ENCODE peak calls at places on chromosomes 4 and X, in nine cellular contexts. J is cardiac fibroblast; R is lower leg skin; H is adrenal gland; I is right lobe of liver; W is HFF-Myc; N is Calu3; E is lower lobe of right lung; V is CD8-positive, alpha-beta T cell. L is an unnamed sample.

GRCh38 chr4:84855774-84856173 is 110.7 kb downstream of the WDFY3 start:
- DNase-seq in J (no peak), R (no peak), H (no peak), I (no peak), W (no peak), N (no peak), E (no peak), V (no peak), L (no peak)

GRCh38 chr4:15470149-15470520 is 453 bp downstream of the CC2D2A start:
- DNase-seq in J (peak), R (no peak), H (no peak), I (no peak), W (no peak), N (no peak), E (no peak), V (no peak), L (no peak)

GRCh38 chr4:88971536-88971935 is 85.4 kb downstream of the FAM13A start:
- DNase-seq in J (peak), R (no peak), H (no peak), I (no peak), W (no peak), N (no peak), E (no peak), V (no peak), L (peak)

GRCh38 chr4:48831532-48832015 is 686 bp downstream of the OCIAD1 start:
- DNase-seq in J (peak), R (no peak), H (no peak), I (no peak), W (no peak), N (no peak), E (no peak), V (no peak), L (no peak)

GRCh38 chrX:47807548-47807947 is 29.2 kb upstream of the ZNF81 start:
- DNase-seq in J (no peak), R (no peak), H (no peak), I (no peak), W (no peak), N (no peak), E (no peak), V (no peak), L (no peak)

GRCh38 chr4:173328236-173328901 is 5.8 kb downstream of the HMGB2 start:
- DNase-seq in J (no peak), R (no peak), H (no peak), I (no peak), W (no peak), N (no peak), E (no peak), V (no peak), L (no peak)

GRCh38 chrX:130295519-130296314 is 27.0 kb upstream of the ZNF280C start:
- DNase-seq in J (no peak), R (no peak), H (no peak), I (no peak), W (no peak), N (no peak), E (no peak), V (no peak), L (peak)

GRCh38 chrX:102063445-102064074 is 61.9 kb upstream of the TCEAL2 start:
- DNase-seq in J (no peak), R (no peak), H (no peak), I (no peak), W (no peak), N (no peak), E (no peak), V (no peak), L (peak)

GRCh38 chrX:100654256-100654655 is 10.3 kb downstream of the SRPX2 start:
- DNase-seq in J (peak), R (no peak), H (no peak), I (no peak), W (no peak), N (peak), E (no peak), V (no peak), L (peak)

GRCh38 chr4:40247350-40247749 is 50.5 kb downstream of the RHOH start:
- DNase-seq in J (no peak), R (no peak), H (no peak), I (no peak), W (no peak), N (no peak), E (no peak), V (peak), L (no peak)

GRCh38 chr4:42281324-42282020 is 115.8 kb upstream of the SHISA3 start:
- DNase-seq in J (no peak), R (no peak), H (no peak), I (no peak), W (no peak), N (no peak), E (no peak), V (no peak), L (no peak)

GRCh38 chr4:180560896-180561295 is 1682.3 kb upstream of the TENM3 start:
- DNase-seq in J (peak), R (no peak), H (no peak), I (no peak), W (no peak), N (no peak), E (no peak), V (no peak), L (peak)

GRCh38 chr4:165768281-165768680 is 104.8 kb upstream of the TLL1 start:
- DNase-seq in J (no peak), R (no peak), H (no peak), I (no peak), W (no peak), N (no peak), E (no peak), V (no peak), L (no peak)
- TF ChIP-seq CTCF in J (no peak), R (no peak), H (no peak), I (no peak), W (no peak), N (no peak), E (no peak), V (no peak), L (no peak)

GRCh38 chr4:97978791-97979488 is 164.3 kb downstream of the STPG2 start:
- DNase-seq in J (no peak), R (no peak), H (no peak), I (no peak), W (no peak), N (no peak), E (no peak), V (no peak), L (no peak)

GRCh38 chr4:97990409-97990808 is 152.9 kb downstream of the STPG2 start:
- DNase-seq in J (no peak), R (no peak), H (no peak), I (no peak), W (no peak), N (no peak), E (no peak), V (no peak), L (no peak)

GRCh38 chr4:97987019-97987648 is 156.1 kb downstream of the STPG2 start:
- DNase-seq in J (peak), R (no peak), H (no peak), I (no peak), W (no peak), N (no peak), E (no peak), V (no peak), L (peak)

GRCh38 chr4:97984545-97985131 is 158.6 kb downstream of the STPG2 start:
- DNase-seq in J (no peak), R (no peak), H (no peak), I (no peak), W (no peak), N (peak), E (no peak), V (no peak), L (peak)
- TF ChIP-seq CTCF in J (peak), R (no peak), H (peak), I (peak), W (peak), N (no peak), E (no peak), V (no peak), L (no peak)

GRCh38 chrX:128460835-128461234 is 408.6 kb upstream of the ACTRT1 start:
- DNase-seq in J (no peak), R (no peak), H (no peak), I (no peak), W (no peak), N (no peak), E (no peak), V (no peak), L (peak)
- TF ChIP-seq CTCF in J (no peak), R (no peak), H (no peak), I (no peak), W (no peak), N (no peak), E (no peak), V (no peak), L (no peak)

DNA sequence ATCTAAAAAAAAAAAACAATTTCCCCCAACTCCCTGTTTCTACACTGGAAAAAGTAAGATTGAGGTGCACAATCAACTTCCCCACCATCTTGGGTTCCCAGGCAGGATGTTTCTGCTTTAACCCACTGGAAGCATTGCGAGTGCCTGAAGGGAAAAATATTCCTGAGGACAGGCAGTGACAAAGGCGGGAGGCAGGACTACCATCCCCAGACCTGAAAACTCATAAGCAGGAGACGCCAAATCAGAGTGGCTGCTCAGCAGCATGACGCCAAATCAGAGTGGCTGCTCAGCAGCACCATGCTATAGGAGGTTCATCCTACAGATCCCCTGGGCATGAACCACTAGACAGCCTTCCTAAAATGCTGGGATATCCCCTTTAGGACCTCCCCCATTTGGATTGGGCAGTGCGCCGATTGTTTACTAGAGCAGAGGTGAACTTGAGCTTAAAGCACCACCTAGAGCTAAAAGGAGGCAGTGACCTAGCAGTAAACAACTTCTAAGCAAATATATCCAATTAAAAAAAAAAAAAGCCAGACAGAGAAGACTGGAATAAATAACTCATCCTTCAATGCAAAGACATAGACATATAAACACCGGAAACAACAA is 35.0 kb upstream of the GK start:
- DNase-seq in J (no peak), R (no peak), H (no peak), I (peak), W (no peak), N (peak), E (no peak), V (no peak), L (no peak)
- TF ChIP-seq CTCF in J (no peak), R (no peak), H (no peak), I (peak), W (no peak), N (no peak), E (no peak), V (no peak), L (no peak)

DNA sequence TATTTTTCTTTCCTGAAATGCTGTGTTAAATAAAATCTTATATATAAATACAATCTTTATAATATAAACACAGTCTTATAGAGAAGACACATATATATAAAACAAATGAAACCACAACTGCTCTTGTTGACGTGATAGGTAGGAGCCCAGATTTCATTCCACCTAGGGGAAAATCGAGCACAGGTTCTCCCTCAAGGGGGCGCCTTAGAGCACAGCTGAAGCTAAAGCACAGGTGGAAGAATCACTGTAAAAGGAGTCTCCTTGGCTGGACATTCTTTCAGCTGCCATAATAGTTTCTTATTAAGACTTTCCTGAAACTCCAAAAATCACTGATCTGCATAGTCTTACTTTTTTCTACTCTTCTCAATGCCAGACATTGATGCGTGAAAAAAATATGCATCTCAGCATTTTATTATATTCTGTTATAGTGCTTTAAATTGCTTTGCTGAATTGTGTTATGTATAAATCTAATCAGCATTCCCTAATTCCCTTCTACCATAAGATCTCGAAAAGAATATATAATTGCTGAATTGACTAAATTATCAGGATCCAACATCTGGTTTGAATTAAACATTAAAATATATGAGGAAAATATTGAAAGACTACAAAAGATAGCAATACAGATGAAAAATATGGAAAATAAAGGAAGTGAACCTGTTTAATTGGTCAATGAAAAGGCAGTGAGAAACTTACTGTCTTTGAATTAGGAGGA is 25.5 kb upstream of the RXFP1 start:
- DNase-seq in J (peak), R (no peak), H (peak), I (peak), W (no peak), N (peak), E (peak), V (no peak), L (peak)
- TF ChIP-seq CTCF in J (peak), R (no peak), H (peak), I (peak), W (peak), N (peak), E (peak), V (no peak), L (peak)

GRCh38 chr4:3074846-3075651 is 568 bp downstream of the HTT start:
- DNase-seq in J (peak), R (peak), H (peak), I (peak), W (peak), N (peak), E (peak), V (peak), L (peak)

GRCh38 chr4:3071811-3072210 is 2.5 kb downstream of the HTT-AS start:
- DNase-seq in J (no peak), R (no peak), H (no peak), I (no peak), W (no peak), N (no peak), E (no peak), V (no peak), L (no peak)

GRCh38 chr4:3075652-3075981 is 1.1 kb downstream of the HTT start:
- DNase-seq in J (no peak), R (no peak), H (no peak), I (no peak), W (no peak), N (no peak), E (no peak), V (no peak), L (no peak)

GRCh38 chr4:3073158-3074077 is 920 bp downstream of the HTT-AS start:
- DNase-seq in J (no peak), R (no peak), H (no peak), I (peak), W (peak), N (no peak), E (peak), V (peak), L (no peak)

DNA sequence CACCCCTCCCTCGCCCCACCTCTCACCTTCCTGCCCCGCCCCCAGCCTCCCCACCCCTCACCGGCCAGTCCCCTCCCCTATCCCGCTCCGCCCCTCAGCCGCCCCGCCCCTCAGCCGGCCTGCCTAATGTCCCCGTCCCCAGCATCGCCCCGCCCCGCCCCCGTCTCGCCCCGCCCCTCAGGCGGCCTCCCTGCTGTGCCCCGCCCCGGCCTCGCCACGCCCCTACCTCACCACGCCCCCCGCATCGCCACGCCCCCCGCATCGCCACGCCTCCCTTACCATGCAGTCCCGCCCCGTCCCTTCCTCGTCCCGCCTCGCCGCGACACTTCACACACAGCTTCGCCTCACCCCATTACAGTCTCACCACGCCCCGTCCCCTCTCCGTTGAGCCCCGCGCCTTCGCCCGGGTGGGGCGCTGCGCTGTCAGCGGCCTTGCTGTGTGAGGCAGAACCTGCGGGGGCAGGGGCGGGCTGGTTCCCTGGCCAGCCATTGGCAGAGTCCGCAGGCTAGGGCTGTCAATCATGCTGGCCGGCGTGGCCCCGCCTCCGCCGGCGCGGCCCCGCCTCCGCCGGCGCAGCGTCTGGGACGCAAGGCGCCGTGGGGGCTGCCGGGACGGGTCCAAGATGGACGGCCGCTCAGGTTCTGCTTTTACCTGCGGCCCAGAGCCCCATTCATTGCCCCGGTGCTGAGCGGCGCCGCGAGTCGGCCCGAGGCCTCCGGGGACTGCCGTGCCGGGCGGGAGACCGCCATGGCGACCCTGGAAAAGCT is at the start of the genes HTT and HTT-AS:
- DNase-seq in J (peak), R (peak), H (peak), I (peak), W (peak), N (peak), E (peak), V (peak), L (peak)
- TF ChIP-seq CTCF in J (no peak), R (no peak), H (no peak), I (no peak), W (no peak), N (no peak), E (peak), V (no peak), L (no peak)

GRCh38 chrX:56066016-56066415 is 166.1 kb upstream of the KLF8 start:
- DNase-seq in J (no peak), R (no peak), H (no peak), I (no peak), W (no peak), N (no peak), E (no peak), V (no peak), L (no peak)

GRCh38 chrX:56069299-56069941 is 162.7 kb upstream of the KLF8 start:
- DNase-seq in J (no peak), R (no peak), H (no peak), I (no peak), W (no peak), N (no peak), E (no peak), V (no peak), L (no peak)

GRCh38 chrX:56068274-56068758 is 163.8 kb upstream of the KLF8 start:
- DNase-seq in J (no peak), R (no peak), H (no peak), I (no peak), W (no peak), N (no peak), E (no peak), V (no peak), L (no peak)
- TF ChIP-seq CTCF in J (no peak), R (no peak), H (no peak), I (no peak), W (no peak), N (no peak), E (no peak), V (no peak), L (no peak)

L was measured in MCF 10A.